ENCODE peak calls at places on chromosomes 3 and 15, in four cellular contexts. One of them, this sample, is unnamed.
A peak's percentile ranks its signal among the peaks of the same experiment; 100 is the strongest.

GRCh38 chr3:30077746-30078145 is 528.7 kb upstream of the TGFBR2 start:
- DNase-seq in CD8-positive, alpha-beta T cell: no peak
- DNase-seq in AG09309: no peak
- DNase-seq in esophagus squamous epithelium: no peak
- DNase-seq in this sample: no peak

GRCh38 chr3:69604735-69605435 is 134.4 kb upstream of the MITF start:
- DNase-seq in CD8-positive, alpha-beta T cell: no peak
- DNase-seq in AG09309: no peak
- DNase-seq in esophagus squamous epithelium: no peak
- DNase-seq in this sample: no peak

GRCh38 chr3:69379661-69380060 is 6.2 kb downstream of the FRMD4B start:
- DNase-seq in CD8-positive, alpha-beta T cell: no peak
- DNase-seq in AG09309: no peak
- DNase-seq in esophagus squamous epithelium: no peak
- DNase-seq in this sample: no peak

GRCh38 chr15:53454843-53455721 is 304.4 kb downstream of the WDR72 start:
- DNase-seq in CD8-positive, alpha-beta T cell: no peak
- DNase-seq in AG09309: no peak
- DNase-seq in esophagus squamous epithelium: no peak
- DNase-seq in this sample: no peak

GRCh38 chr3:70970136-70970535 is 613.4 kb downstream of the FOXP1 start:
- DNase-seq in CD8-positive, alpha-beta T cell: no peak
- DNase-seq in AG09309: no peak
- DNase-seq in esophagus squamous epithelium: no peak
- DNase-seq in this sample: no peak

GRCh38 chr3:56990295-56991015 is 70.0 kb upstream of the SPATA12 start:
- DNase-seq in CD8-positive, alpha-beta T cell: no peak
- DNase-seq in AG09309: no peak
- DNase-seq in esophagus squamous epithelium: no peak
- DNase-seq in this sample: no peak

GRCh38 chr3:135867911-135868310 is 97.6 kb upstream of the PPP2R3A start:
- DNase-seq in CD8-positive, alpha-beta T cell: no peak
- DNase-seq in AG09309: no peak
- DNase-seq in esophagus squamous epithelium: no peak
- DNase-seq in this sample: no peak

GRCh38 chr3:105707009-105707408 is 161.8 kb downstream of the CBLB start:
- DNase-seq in CD8-positive, alpha-beta T cell: no peak
- DNase-seq in AG09309: no peak
- DNase-seq in esophagus squamous epithelium: no peak
- DNase-seq in this sample: no peak

GRCh38 chr3:153669527-153669926 is 451.7 kb upstream of the ARHGEF26 start:
- DNase-seq in CD8-positive, alpha-beta T cell: no peak
- DNase-seq in AG09309: no peak
- DNase-seq in esophagus squamous epithelium: no peak
- DNase-seq in this sample: no peak

GRCh38 chr3:88195951-88196434 is 46.2 kb downstream of the C3orf38 start:
- DNase-seq in CD8-positive, alpha-beta T cell: no peak
- DNase-seq in AG09309: no peak
- DNase-seq in esophagus squamous epithelium: no peak
- DNase-seq in this sample: peak; percentile 56

GRCh38 chr15:93047621-93048425 is 41.2 kb downstream of the RGMA start:
- DNase-seq in CD8-positive, alpha-beta T cell: peak; percentile 70
- DNase-seq in AG09309: no peak
- DNase-seq in esophagus squamous epithelium: no peak
- DNase-seq in this sample: no peak

GRCh38 chr3:161035711-161036110 is 69.4 kb downstream of the B3GALNT1 start:
- DNase-seq in CD8-positive, alpha-beta T cell: no peak
- DNase-seq in AG09309: peak; percentile 23
- DNase-seq in esophagus squamous epithelium: no peak
- DNase-seq in this sample: peak; percentile 82

GRCh38 chr3:113953677-113954076 is 5.9 kb downstream of the ZDHHC23 start:
- DNase-seq in CD8-positive, alpha-beta T cell: no peak
- DNase-seq in AG09309: no peak
- DNase-seq in esophagus squamous epithelium: no peak
- DNase-seq in this sample: peak; percentile 30

GRCh38 chr3:16048435-16049318 is 125.8 kb upstream of the GALNT15 start:
- DNase-seq in CD8-positive, alpha-beta T cell: peak; percentile 21
- DNase-seq in AG09309: no peak
- DNase-seq in esophagus squamous epithelium: no peak
- DNase-seq in this sample: peak; percentile 81

GRCh38 chr3:142875583-142876207 is 13.2 kb downstream of the PCOLCE2 start:
- DNase-seq in CD8-positive, alpha-beta T cell: no peak
- DNase-seq in AG09309: no peak
- DNase-seq in esophagus squamous epithelium: no peak
- DNase-seq in this sample: no peak

GRCh38 chr3:195110647-195111321 is 160.2 kb downstream of the XXYLT1 start:
- DNase-seq in CD8-positive, alpha-beta T cell: no peak
- DNase-seq in AG09309: no peak
- DNase-seq in esophagus squamous epithelium: no peak
- DNase-seq in this sample: no peak

GRCh38 chr15:79341361-79341760 is 30.4 kb downstream of the TMED3 start:
- DNase-seq in CD8-positive, alpha-beta T cell: no peak
- DNase-seq in AG09309: no peak
- DNase-seq in esophagus squamous epithelium: no peak
- DNase-seq in this sample: no peak

GRCh38 chr15:101051291-101052030 is 132.3 kb downstream of the LRRK1 start:
- DNase-seq in CD8-positive, alpha-beta T cell: no peak
- DNase-seq in AG09309: no peak
- DNase-seq in esophagus squamous epithelium: no peak
- DNase-seq in this sample: no peak

GRCh38 chr3:162400697-162401096 is 904.1 kb downstream of the OTOL1 start:
- DNase-seq in CD8-positive, alpha-beta T cell: no peak
- DNase-seq in AG09309: no peak
- DNase-seq in esophagus squamous epithelium: no peak
- DNase-seq in this sample: no peak

GRCh38 chr3:7977245-7978103 is 524.1 kb upstream of the LMCD1 start:
- DNase-seq in CD8-positive, alpha-beta T cell: no peak
- DNase-seq in AG09309: no peak
- DNase-seq in esophagus squamous epithelium: no peak
- DNase-seq in this sample: peak; percentile 44

GRCh38 chr15:90007089-90007487 is 6.0 kb downstream of the ZNF710 start:
- DNase-seq in CD8-positive, alpha-beta T cell: no peak
- DNase-seq in AG09309: no peak
- DNase-seq in esophagus squamous epithelium: no peak
- DNase-seq in this sample: no peak

GRCh38 chr3:114223146-114223545 is 14.2 kb downstream of the ZNF80 start:
- DNase-seq in CD8-positive, alpha-beta T cell: no peak
- DNase-seq in AG09309: no peak
- DNase-seq in esophagus squamous epithelium: no peak
- DNase-seq in this sample: peak; percentile 9

GRCh38 chr3:72591522-72592421 is 256.5 kb downstream of the SHQ1 start:
- DNase-seq in CD8-positive, alpha-beta T cell: no peak
- DNase-seq in AG09309: peak; percentile 87
- DNase-seq in esophagus squamous epithelium: no peak
- DNase-seq in this sample: peak; percentile 82

GRCh38 chr3:197558000-197558399 is 2.2 kb upstream of the BDH1 start:
- DNase-seq in CD8-positive, alpha-beta T cell: no peak
- DNase-seq in AG09309: no peak
- DNase-seq in esophagus squamous epithelium: no peak
- DNase-seq in this sample: no peak

GRCh38 chr3:118544458-118544857 is 490.2 kb downstream of the IGSF11 start:
- DNase-seq in CD8-positive, alpha-beta T cell: no peak
- DNase-seq in AG09309: no peak
- DNase-seq in esophagus squamous epithelium: no peak
- DNase-seq in this sample: no peak

GRCh38 chr3:194206375-194206774 is 70.4 kb downstream of the HES1 start:
- DNase-seq in CD8-positive, alpha-beta T cell: no peak
- DNase-seq in AG09309: no peak
- DNase-seq in esophagus squamous epithelium: no peak
- DNase-seq in this sample: peak; percentile 8

GRCh38 chr15:78361956-78362506 is 21.9 kb downstream of the CRABP1 start:
- DNase-seq in CD8-positive, alpha-beta T cell: no peak
- DNase-seq in AG09309: no peak
- DNase-seq in esophagus squamous epithelium: no peak
- DNase-seq in this sample: no peak

DNA sequence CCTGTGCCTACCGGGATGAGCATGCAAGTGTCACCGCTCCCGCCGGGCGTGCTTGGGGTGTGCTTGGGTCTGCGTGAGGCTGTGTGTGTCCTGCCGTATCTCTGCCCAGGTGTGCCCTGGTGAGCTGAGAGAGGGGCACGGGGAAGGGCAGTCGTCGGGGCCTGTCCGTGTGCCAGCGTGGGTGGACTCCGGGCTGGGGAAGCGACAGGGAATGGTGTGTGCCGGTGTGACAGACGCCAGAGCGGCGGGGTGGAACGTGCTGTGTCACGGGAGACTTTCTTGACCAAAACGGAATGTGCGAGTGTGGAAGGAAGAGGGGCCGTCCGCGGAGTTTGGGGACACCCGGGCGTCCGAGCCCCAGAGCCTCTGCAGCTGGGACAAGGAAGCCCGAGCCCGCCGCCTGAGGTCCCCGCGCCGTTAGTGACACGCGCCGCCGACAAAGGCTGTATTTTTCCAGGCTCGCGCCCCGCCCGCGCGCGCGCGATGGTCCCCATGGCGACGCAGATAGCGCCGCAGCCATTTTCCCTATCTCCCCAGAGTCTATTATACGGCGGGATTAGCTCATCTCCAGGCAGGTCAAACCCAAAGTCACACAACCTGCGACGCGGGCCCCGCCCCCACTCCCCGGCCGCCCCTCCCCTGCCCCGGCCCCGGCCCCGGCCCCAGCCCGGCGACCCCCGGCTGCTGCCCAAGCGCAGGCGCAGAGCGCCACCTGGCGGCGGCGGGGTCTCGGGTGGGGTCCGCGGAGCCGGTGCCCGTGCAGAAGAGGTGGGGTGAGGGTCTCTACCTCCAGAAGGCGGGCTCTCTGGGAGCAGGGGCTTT is 4.5 kb upstream of the GATA2 start:
- DNase-seq in CD8-positive, alpha-beta T cell: peak; percentile 61
- DNase-seq in AG09309: no peak
- DNase-seq in esophagus squamous epithelium: no peak
- DNase-seq in this sample: no peak
- TF ChIP-seq CTCF in CD8-positive, alpha-beta T cell: peak; percentile 76
- TF ChIP-seq CTCF in AG09309: peak; percentile 68
- TF ChIP-seq CTCF in esophagus squamous epithelium: peak; percentile 59
- TF ChIP-seq CTCF in this sample: peak; percentile 67

DNA sequence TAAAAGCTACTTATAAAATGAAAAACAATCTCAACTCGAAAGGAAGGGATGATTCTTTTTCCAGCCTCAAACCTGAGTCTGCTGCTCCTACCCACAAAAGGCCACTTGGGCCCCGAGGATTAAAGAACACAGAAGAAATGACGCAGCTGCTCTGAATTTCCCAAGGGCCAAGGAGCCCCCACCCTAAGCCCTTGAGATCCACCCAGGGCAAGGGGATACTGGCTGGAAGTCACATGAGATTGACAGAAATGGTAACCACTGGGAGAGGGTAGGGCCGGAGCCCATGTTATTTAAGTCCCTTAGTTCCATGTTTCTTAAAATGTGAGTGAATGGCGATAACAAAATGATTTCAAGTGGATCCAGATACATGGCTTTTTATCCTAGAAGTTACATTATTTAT is 17.0 kb downstream of the IGDCC4 start:
- DNase-seq in CD8-positive, alpha-beta T cell: no peak
- DNase-seq in AG09309: no peak
- DNase-seq in esophagus squamous epithelium: no peak
- DNase-seq in this sample: no peak
- H3K4me3 ChIP-seq in CD8-positive, alpha-beta T cell: no peak overlapping the region
- H3K4me3 ChIP-seq in AG09309: no peak overlapping the region
- H3K4me3 ChIP-seq in esophagus squamous epithelium: no peak overlapping the region
- H3K4me3 ChIP-seq in this sample: no peak overlapping the region

GRCh38 chr3:103403191-103403590 is 968.4 kb downstream of the ZPLD1 start:
- DNase-seq in CD8-positive, alpha-beta T cell: no peak
- DNase-seq in AG09309: no peak
- DNase-seq in esophagus squamous epithelium: no peak
- DNase-seq in this sample: no peak
- TF ChIP-seq CTCF in CD8-positive, alpha-beta T cell: no peak
- TF ChIP-seq CTCF in AG09309: no peak
- TF ChIP-seq CTCF in esophagus squamous epithelium: no peak
- TF ChIP-seq CTCF in this sample: no peak

DNA sequence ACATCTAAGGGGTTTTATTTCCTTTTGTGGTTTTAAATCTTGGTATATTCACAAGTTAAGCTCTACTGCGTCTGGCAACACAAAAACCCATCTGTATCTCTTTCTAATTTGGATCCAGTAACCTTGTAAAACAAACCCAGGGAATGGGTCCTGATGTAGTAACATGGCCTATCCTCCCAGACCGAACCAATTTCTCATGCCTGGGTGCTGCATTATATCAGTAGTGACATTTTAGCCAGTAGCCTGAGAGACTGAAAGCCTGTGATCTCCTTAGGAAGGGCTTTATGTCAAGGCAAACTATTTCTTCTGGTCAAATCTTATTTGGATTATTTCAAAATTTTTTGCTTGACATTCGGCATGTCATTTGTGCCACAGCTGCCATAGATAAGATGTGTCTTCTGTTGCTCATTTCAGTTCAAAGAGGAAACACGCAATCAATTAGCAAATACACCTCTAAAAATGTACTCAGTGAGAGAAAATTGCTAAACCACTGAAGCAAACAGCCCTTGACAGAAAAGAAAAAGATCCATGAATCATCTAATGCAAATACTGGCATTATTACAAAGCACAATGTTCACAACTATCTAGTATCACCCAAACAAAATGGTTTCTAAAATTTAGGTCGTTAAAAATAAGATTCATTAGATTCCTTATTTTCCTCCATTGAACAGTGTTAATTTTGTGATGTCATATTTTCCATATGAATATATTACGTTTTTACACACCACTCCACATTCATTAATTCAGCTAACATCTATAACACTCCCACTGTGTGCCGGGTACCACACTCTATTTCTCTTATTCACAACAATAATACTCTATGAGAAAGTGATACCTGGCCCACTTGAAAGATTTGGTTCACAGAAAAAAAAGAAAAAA is 4.0 kb downstream of the NPTN start:
- DNase-seq in CD8-positive, alpha-beta T cell: no peak
- DNase-seq in AG09309: no peak
- DNase-seq in esophagus squamous epithelium: no peak
- DNase-seq in this sample: no peak
- H3K4me3 ChIP-seq in CD8-positive, alpha-beta T cell: no peak overlapping the region
- H3K4me3 ChIP-seq in AG09309: no peak overlapping the region
- H3K4me3 ChIP-seq in esophagus squamous epithelium: no peak overlapping the region
- H3K4me3 ChIP-seq in this sample: no peak overlapping the region

GRCh38 chr3:35663471-35663870 is 24.1 kb downstream of the ARPP21 start:
- DNase-seq in CD8-positive, alpha-beta T cell: no peak
- DNase-seq in AG09309: no peak
- DNase-seq in esophagus squamous epithelium: no peak
- DNase-seq in this sample: no peak

GRCh38 chr3:35665390-35666055 is 26.2 kb downstream of the ARPP21 start:
- DNase-seq in CD8-positive, alpha-beta T cell: no peak
- DNase-seq in AG09309: no peak
- DNase-seq in esophagus squamous epithelium: no peak
- DNase-seq in this sample: peak; percentile 61

GRCh38 chr3:35664460-35664919 is 25.2 kb downstream of the ARPP21 start:
- DNase-seq in CD8-positive, alpha-beta T cell: no peak
- DNase-seq in AG09309: no peak
- DNase-seq in esophagus squamous epithelium: no peak
- DNase-seq in this sample: peak; percentile 90

GRCh38 chr3:35654471-35654870 is 15.1 kb downstream of the ARPP21 start:
- DNase-seq in CD8-positive, alpha-beta T cell: no peak
- DNase-seq in AG09309: no peak
- DNase-seq in esophagus squamous epithelium: no peak
- DNase-seq in this sample: no peak

DNA sequence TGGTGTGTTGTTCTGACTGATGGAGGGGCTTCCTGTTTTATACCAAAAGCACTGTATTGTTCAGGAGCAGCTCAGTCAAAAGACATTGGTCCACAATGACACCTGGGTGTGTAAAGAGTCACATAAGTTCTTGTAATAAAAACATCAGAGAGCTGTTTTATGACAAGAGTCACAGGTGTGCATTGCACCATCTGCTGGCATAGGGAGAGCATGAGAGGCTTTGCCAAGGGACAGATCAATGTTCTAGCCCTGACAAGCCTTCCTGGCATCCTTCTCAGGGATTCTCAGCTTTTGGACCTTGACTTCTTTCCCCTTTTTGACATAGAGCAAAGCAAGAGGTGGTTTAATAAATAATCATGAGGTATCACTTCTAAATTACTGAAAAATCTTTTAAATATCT is 20.5 kb downstream of the ARPP21 start:
- DNase-seq in CD8-positive, alpha-beta T cell: no peak
- DNase-seq in AG09309: no peak
- DNase-seq in esophagus squamous epithelium: no peak
- DNase-seq in this sample: no peak
- TF ChIP-seq CTCF in CD8-positive, alpha-beta T cell: no peak
- TF ChIP-seq CTCF in AG09309: no peak
- TF ChIP-seq CTCF in esophagus squamous epithelium: no peak
- TF ChIP-seq CTCF in this sample: peak; percentile 41